ENCODE peak calls at places on chromosome 3, in five cellular contexts. Y is mesenchymal stem cell, X is H9, E is H1, T is trophoblast cell. N is an unnamed sample. For H3K4me1, the result is how much of the 10 kb centered on the place peaks cover.

GRCh38 chr3:138043266-138044029 is 33.5 kb downstream of the CLDN18 start:
- DNase-seq in Y (peak), X (no peak), E (no peak), T (peak), N (no peak)

GRCh38 chr3:47932431-47932830 is 83.8 kb downstream of the MAP4 start:
- DNase-seq in Y (peak), X (no peak), E (no peak), T (no peak), N (no peak)

GRCh38 chr3:31275038-31275562 is 257.6 kb upstream of the STT3B start:
- DNase-seq in Y (peak), X (no peak), E (no peak), T (peak), N (no peak)

GRCh38 chr3:133384331-133385027 is 15.4 kb upstream of the BFSP2 start:
- DNase-seq in Y (peak), X (peak), E (peak), T (peak), N (peak)

GRCh38 chr3:159186581-159186980 is 384.7 kb downstream of the MFSD1 start:
- DNase-seq in Y (no peak), X (no peak), E (no peak), T (no peak), N (no peak)

GRCh38 chr3:52524752-52525661 is 8.7 kb downstream of the NT5DC2 start:
- DNase-seq in Y (no peak), X (no peak), E (no peak), T (no peak), N (no peak)

GRCh38 chr3:99503350-99503749 is 135.0 kb upstream of the COL8A1 start:
- DNase-seq in Y (peak), X (no peak), E (no peak), T (no peak), N (no peak)

GRCh38 chr3:17030438-17030837 is 145.7 kb downstream of the PLCL2 start:
- DNase-seq in Y (no peak), X (no peak), E (no peak), T (no peak), N (no peak)

GRCh38 chr3:33062814-33063346 is 34.1 kb downstream of the GLB1 start:
- DNase-seq in Y (no peak), X (no peak), E (no peak), T (no peak), N (no peak)

GRCh38 chr3:184322731-184323487 is 8.5 kb downstream of the EIF4G1 start:
- DNase-seq in Y (no peak), X (no peak), E (no peak), T (no peak), N (no peak)

GRCh38 chr3:124088801-124089200 is 96.9 kb upstream of the ROPN1 start:
- DNase-seq in Y (no peak), X (no peak), E (no peak), T (no peak), N (no peak)

GRCh38 chr3:45153658-45154437 is 7.7 kb upstream of the CDCP1 start:
- DNase-seq in Y (peak), X (no peak), E (no peak), T (no peak), N (no peak)
- H2AFZ ChIP-seq in Y (no peak), X (no peak), E (no peak), T (no peak), N (peak)

GRCh38 chr3:64108281-64108680 is 85.0 kb upstream of the PSMD6 start:
- DNase-seq in Y (no peak), X (no peak), E (no peak), T (no peak), N (no peak)

GRCh38 chr3:64107154-64107553 is 83.9 kb upstream of the PSMD6 start:
- DNase-seq in Y (no peak), X (no peak), E (no peak), T (no peak), N (no peak)

GRCh38 chr3:64109438-64109837 is 86.1 kb upstream of the PSMD6 start:
- DNase-seq in Y (no peak), X (peak), E (no peak), T (no peak), N (no peak)

GRCh38 chr3:64111083-64111482 is 87.8 kb upstream of the PSMD6 start:
- DNase-seq in Y (no peak), X (no peak), E (no peak), T (no peak), N (no peak)

DNA sequence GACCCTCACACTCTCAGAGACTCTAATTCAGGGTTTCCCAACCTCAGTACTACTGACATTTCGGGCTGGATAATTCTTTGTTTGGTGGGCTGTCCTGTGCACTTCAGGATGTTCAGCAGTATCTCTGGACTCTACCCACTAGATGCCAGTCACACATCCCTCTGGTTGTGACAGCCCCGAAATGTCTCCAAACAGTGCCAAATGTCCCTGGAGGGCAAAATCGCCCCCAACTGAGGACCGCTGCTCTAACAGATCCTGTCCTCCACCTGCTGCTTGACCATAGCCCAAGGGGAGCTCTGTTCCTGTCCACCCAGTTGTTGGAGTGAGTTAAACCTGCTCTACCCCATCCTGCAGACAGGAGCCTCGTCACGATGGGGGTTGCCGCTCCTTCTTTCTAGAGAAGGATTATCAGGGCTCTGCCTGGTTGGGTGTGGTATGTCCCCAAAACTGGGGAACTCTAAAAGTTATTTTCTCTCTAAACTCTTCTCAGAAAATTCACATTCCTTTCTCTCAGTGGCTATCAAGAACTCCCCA is 85.6 kb upstream of the PSMD6 start:
- DNase-seq in Y (no peak), X (no peak), E (no peak), T (no peak), N (no peak)
- H2BK12ac ChIP-seq in Y (no peak), X (no peak), E (no peak), T (no peak), N (no peak)

GRCh38 chr3:165130709-165131108 is 52.4 kb upstream of the SI start:
- DNase-seq in Y (no peak), X (no peak), E (no peak), T (no peak), N (no peak)

GRCh38 chr3:165125836-165126235 is 47.5 kb upstream of the SI start:
- DNase-seq in Y (peak), X (no peak), E (no peak), T (no peak), N (no peak)

GRCh38 chr3:165133188-165133899 is 55.0 kb upstream of the SI start:
- DNase-seq in Y (no peak), X (no peak), E (no peak), T (no peak), N (no peak)

GRCh38 chr3:165128544-165128943 is 50.2 kb upstream of the SI start:
- DNase-seq in Y (no peak), X (no peak), E (no peak), T (no peak), N (no peak)
- H3K4me1 ChIP-seq in Y (under half), X (under half), E (under half), T (under half), N (under half)

GRCh38 chr3:29283739-29284138 is 2.9 kb downstream of the RBMS3 start:
- DNase-seq in Y (no peak), X (no peak), E (no peak), T (no peak), N (no peak)

GRCh38 chr3:29280675-29281264 is at the start of gene RBMS3:
- DNase-seq in Y (peak), X (peak), E (peak), T (peak), N (peak)

GRCh38 chr3:29281265-29282228 is 676 bp downstream of the RBMS3 start:
- DNase-seq in Y (peak), X (peak), E (no peak), T (peak), N (peak)

GRCh38 chr3:29283297-29283681 is 2.4 kb downstream of the RBMS3 start:
- DNase-seq in Y (peak), X (no peak), E (no peak), T (no peak), N (no peak)

DNA sequence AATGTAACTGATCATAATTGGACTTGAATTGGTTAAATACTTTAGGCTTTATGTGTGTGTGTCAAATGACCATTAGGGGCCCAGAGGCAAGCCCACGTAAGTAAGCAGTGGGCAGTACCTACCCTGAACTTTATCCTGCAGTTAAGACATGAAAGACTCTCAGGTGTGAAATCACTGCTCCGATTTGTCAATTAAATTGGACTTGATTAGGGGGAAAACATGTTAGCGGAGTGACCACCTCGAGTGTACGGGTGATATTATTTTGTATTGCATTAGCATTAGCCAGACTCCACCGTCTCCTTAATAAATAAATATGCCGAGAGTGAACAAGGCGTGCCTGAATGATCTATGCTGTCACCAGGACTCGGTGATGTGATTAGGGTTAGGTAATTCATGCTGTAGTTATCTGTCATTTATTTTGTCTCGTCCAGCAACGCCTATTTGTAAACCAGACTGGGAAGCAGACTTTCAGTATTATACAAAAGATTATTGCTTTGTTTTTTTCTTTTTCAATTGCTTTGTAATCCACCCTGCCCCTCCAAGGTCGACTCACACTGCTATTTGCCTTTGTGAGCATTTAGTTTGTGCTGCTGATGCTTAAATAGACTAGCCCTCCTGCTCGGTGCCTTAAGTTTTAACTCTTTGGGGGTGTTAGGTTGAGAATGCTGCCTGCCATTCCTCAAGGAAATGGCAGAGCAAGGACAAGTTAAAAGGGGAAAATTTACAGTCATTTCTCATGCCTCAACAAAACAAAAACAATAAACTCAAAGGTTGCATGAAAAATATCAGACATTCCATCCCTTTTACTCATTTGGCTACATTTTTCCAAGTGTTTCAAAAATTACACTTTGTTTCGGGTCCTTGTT is 1.8 kb downstream of the RBMS3 start:
- DNase-seq in Y (peak), X (no peak), E (no peak), T (no peak), N (no peak)
- H2AFZ ChIP-seq in Y (no peak), X (no peak), E (no peak), T (no peak), N (peak)

DNA sequence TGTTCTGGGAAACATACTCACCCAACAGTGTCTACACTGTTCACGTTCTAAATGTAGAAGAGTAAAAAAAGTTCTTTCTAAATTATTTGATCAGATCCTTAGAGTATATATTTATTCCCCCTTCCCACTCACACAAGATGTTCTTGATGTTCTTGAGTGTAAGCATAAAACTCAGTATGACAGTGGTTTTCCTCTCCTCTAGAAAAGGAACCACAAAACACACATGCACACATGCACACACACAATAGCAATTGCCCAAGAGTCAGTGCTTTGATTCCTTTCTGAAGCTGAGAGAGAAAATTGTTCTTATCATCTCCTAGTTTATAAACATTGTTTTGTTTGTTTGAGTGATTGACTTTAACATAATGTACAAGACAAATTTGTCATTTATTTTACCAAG is 123.2 kb upstream of the PHLDB2 start:
- DNase-seq in Y (peak), X (no peak), E (no peak), T (no peak), N (no peak)
- H2BK12ac ChIP-seq in Y (no peak), X (no peak), E (no peak), T (no peak), N (no peak)

GRCh38 chr3:111321786-111322185 is 220.2 kb upstream of the CD96 start:
- DNase-seq in Y (no peak), X (no peak), E (no peak), T (peak), N (no peak)
- H3K4me1 ChIP-seq in Y (under half), X (under half), E (under half), T (under half), N (under half)

N was measured in neuronal stem cell.